ENCODE peak calls at places on chromosomes 5 and 9, in ten cellular contexts. A, J, Y, V, F, W, T, C, X and D are unnamed samples.

GRCh38 chr9:2157277-2158105 is 142.3 kb downstream of the SMARCA2 start:
- DNase-seq in A (peak), J (peak), Y (no peak), V (peak), F (no peak), W (peak), T (no peak), C (peak), X (peak), D (peak)

GRCh38 chr9:32551491-32552049 is 557 bp upstream of the SMIM27 start:
- DNase-seq in A (peak), J (peak), Y (peak), V (peak), F (peak), W (peak), T (peak), C (no peak), X (no peak), D (peak)

GRCh38 chr9:91837982-91838731 is 111.9 kb downstream of the ROR2 start:
- DNase-seq in A (no peak), J (no peak), Y (no peak), V (no peak), F (peak), W (no peak), T (no peak), C (peak), X (peak), D (peak)

GRCh38 chr9:126635661-126636439 is 22.1 kb downstream of the LMX1B start:
- DNase-seq in A (no peak), J (no peak), Y (no peak), V (no peak), F (no peak), W (no peak), T (no peak), C (no peak), X (no peak), D (no peak)

GRCh38 chr5:127028822-127029457 is 1.4 kb downstream of the MARCHF3 start:
- DNase-seq in A (no peak), J (no peak), Y (no peak), V (peak), F (no peak), W (no peak), T (no peak), C (peak), X (peak), D (no peak)

GRCh38 chr5:97131139-97131710 is 11.2 kb downstream of the LIX1 start:
- DNase-seq in A (no peak), J (no peak), Y (no peak), V (no peak), F (no peak), W (no peak), T (no peak), C (no peak), X (no peak), D (peak)

GRCh38 chr9:75390951-75391350 is 302.6 kb downstream of the OSTF1 start:
- DNase-seq in A (no peak), J (no peak), Y (no peak), V (no peak), F (no peak), W (no peak), T (no peak), C (no peak), X (no peak), D (no peak)

GRCh38 chr5:35316611-35317307 is 86.5 kb upstream of the PRLR start:
- DNase-seq in A (peak), J (no peak), Y (no peak), V (no peak), F (no peak), W (peak), T (no peak), C (no peak), X (no peak), D (peak)

GRCh38 chr5:138177936-138178515 is 404 bp downstream of the BRD8 start:
- DNase-seq in A (peak), J (peak), Y (no peak), V (peak), F (no peak), W (peak), T (no peak), C (no peak), X (peak), D (no peak)

GRCh38 chr9:113480612-113481011 is 17.1 kb downstream of the RGS3 start:
- DNase-seq in A (no peak), J (no peak), Y (no peak), V (no peak), F (no peak), W (no peak), T (no peak), C (no peak), X (no peak), D (no peak)